ENCODE peak calls at places on chromosome 12, in ten cellular contexts. One of them, this sample, is unnamed.
A peak's percentile ranks its signal among the peaks of the same experiment; 100 is the strongest.

GRCh38 chr12:34604631-34605509 is 582.6 kb downstream of the ALG10 start:
- DNase-seq in lower leg skin: no peak
- DNase-seq in spleen: peak; percentile 52
- DNase-seq in Peyer's patch: no peak
- DNase-seq in GM13976: peak; percentile 4
- DNase-seq in lung: no peak
- DNase-seq in neural crest cell: no peak
- DNase-seq in IMR-90: no peak
- DNase-seq in CD4-positive, alpha-beta T cell: no peak
- DNase-seq in AG04449: no peak
- DNase-seq in this sample: no peak

GRCh38 chr12:30631710-30632109 is 64.0 kb downstream of the IPO8 start:
- DNase-seq in AG04449: no peak
- DNase-seq in spleen: no peak
- DNase-seq in IMR-90: no peak
- DNase-seq in lower leg skin: no peak
- DNase-seq in neural crest cell: no peak
- DNase-seq in Peyer's patch: no peak
- DNase-seq in lung: no peak
- DNase-seq in GM13976: no peak
- DNase-seq in CD4-positive, alpha-beta T cell: no peak
- DNase-seq in this sample: no peak

GRCh38 chr12:43029971-43030370 is 440.4 kb upstream of the PRICKLE1 start:
- DNase-seq in spleen: no peak
- DNase-seq in GM13976: no peak
- DNase-seq in lower leg skin: no peak
- DNase-seq in neural crest cell: no peak
- DNase-seq in IMR-90: peak; percentile 45
- DNase-seq in Peyer's patch: no peak
- DNase-seq in CD4-positive, alpha-beta T cell: no peak
- DNase-seq in lung: no peak
- DNase-seq in AG04449: no peak
- DNase-seq in this sample: no peak

GRCh38 chr12:102562836-102563425 is 82.6 kb upstream of the IGF1 start:
- DNase-seq in spleen: no peak
- DNase-seq in lung: no peak
- DNase-seq in neural crest cell: no peak
- DNase-seq in Peyer's patch: no peak
- DNase-seq in GM13976: no peak
- DNase-seq in AG04449: no peak
- DNase-seq in CD4-positive, alpha-beta T cell: no peak
- DNase-seq in IMR-90: no peak
- DNase-seq in lower leg skin: no peak
- DNase-seq in this sample: no peak

GRCh38 chr12:91182664-91183455 is at the start of gene DCN:
- DNase-seq in IMR-90: peak; percentile 81
- DNase-seq in lower leg skin: no peak
- DNase-seq in neural crest cell: no peak
- DNase-seq in CD4-positive, alpha-beta T cell: no peak
- DNase-seq in GM13976: no peak
- DNase-seq in Peyer's patch: no peak
- DNase-seq in lung: no peak
- DNase-seq in AG04449: peak; percentile 33
- DNase-seq in spleen: no peak
- DNase-seq in this sample: no peak

GRCh38 chr12:207804-208203 is 6.2 kb downstream of the SLC6A12 start:
- DNase-seq in GM13976: no peak
- DNase-seq in lung: no peak
- DNase-seq in AG04449: no peak
- DNase-seq in Peyer's patch: no peak
- DNase-seq in neural crest cell: no peak
- DNase-seq in CD4-positive, alpha-beta T cell: no peak
- DNase-seq in spleen: peak; percentile 61
- DNase-seq in lower leg skin: no peak
- DNase-seq in IMR-90: no peak
- DNase-seq in this sample: no peak

GRCh38 chr12:81221681-81222080 is 143.8 kb downstream of the ACSS3 start:
- DNase-seq in GM13976: no peak
- DNase-seq in lower leg skin: no peak
- DNase-seq in spleen: no peak
- DNase-seq in lung: no peak
- DNase-seq in CD4-positive, alpha-beta T cell: no peak
- DNase-seq in Peyer's patch: no peak
- DNase-seq in AG04449: no peak
- DNase-seq in neural crest cell: no peak
- DNase-seq in IMR-90: no peak
- DNase-seq in this sample: no peak

GRCh38 chr12:9687228-9687627 is 17.7 kb downstream of the CLEC2D start:
- DNase-seq in GM13976: no peak
- DNase-seq in CD4-positive, alpha-beta T cell: no peak
- DNase-seq in lower leg skin: no peak
- DNase-seq in Peyer's patch: no peak
- DNase-seq in lung: no peak
- DNase-seq in IMR-90: peak; percentile 49
- DNase-seq in neural crest cell: no peak
- DNase-seq in spleen: no peak
- DNase-seq in AG04449: no peak
- DNase-seq in this sample: peak; percentile 43

GRCh38 chr12:113664224-113664681 is 192.6 kb upstream of the LHX5 start:
- DNase-seq in IMR-90: no peak
- DNase-seq in lower leg skin: no peak
- DNase-seq in CD4-positive, alpha-beta T cell: no peak
- DNase-seq in Peyer's patch: no peak
- DNase-seq in spleen: no peak
- DNase-seq in neural crest cell: no peak
- DNase-seq in AG04449: no peak
- DNase-seq in GM13976: no peak
- DNase-seq in lung: no peak
- DNase-seq in this sample: no peak

GRCh38 chr12:21773263-21773741 is 1.2 kb downstream of the KCNJ8 start:
- DNase-seq in lower leg skin: peak; percentile 87
- DNase-seq in CD4-positive, alpha-beta T cell: no peak
- DNase-seq in neural crest cell: peak; percentile 36
- DNase-seq in GM13976: no peak
- DNase-seq in AG04449: no peak
- DNase-seq in spleen: no peak
- DNase-seq in Peyer's patch: no peak
- DNase-seq in lung: peak; percentile 46
- DNase-seq in IMR-90: peak; percentile 23
- DNase-seq in this sample: peak; percentile 18

GRCh38 chr12:52442600-52443061 is 8.5 kb upstream of the KRT75 start:
- DNase-seq in IMR-90: peak; percentile 74
- DNase-seq in CD4-positive, alpha-beta T cell: no peak
- DNase-seq in lung: no peak
- DNase-seq in GM13976: peak; percentile 3
- DNase-seq in lower leg skin: peak; percentile 54
- DNase-seq in AG04449: peak; percentile 70
- DNase-seq in neural crest cell: no peak
- DNase-seq in Peyer's patch: no peak
- DNase-seq in spleen: no peak
- DNase-seq in this sample: no peak

GRCh38 chr12:123494124-123494843 is 36.3 kb downstream of the SNRNP35 start:
- DNase-seq in AG04449: no peak
- DNase-seq in CD4-positive, alpha-beta T cell: no peak
- DNase-seq in lung: no peak
- DNase-seq in GM13976: no peak
- DNase-seq in lower leg skin: no peak
- DNase-seq in IMR-90: no peak
- DNase-seq in spleen: no peak
- DNase-seq in Peyer's patch: no peak
- DNase-seq in neural crest cell: no peak
- DNase-seq in this sample: no peak

DNA sequence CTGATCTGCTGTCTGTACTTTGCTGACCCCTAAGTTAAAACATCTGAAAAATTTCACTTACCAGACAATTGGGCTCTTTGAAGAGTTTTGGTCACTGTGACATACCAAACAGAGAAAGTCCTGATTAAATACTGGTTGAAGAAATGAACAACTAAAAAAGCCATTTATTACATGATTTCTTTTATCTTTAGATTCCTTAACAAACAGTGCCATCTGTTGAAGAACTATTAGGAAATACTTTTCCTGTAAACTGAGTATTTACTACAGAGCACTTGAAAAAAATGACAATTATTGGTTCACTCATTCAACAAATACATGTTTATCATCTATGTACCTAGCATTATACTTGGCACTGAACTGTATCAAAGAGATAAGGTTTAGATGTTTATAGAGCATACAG is 6.5 kb upstream of the WASHC4 start:
- DNase-seq in lower leg skin: no peak
- DNase-seq in IMR-90: peak; percentile 45
- DNase-seq in spleen: no peak
- DNase-seq in AG04449: no peak
- DNase-seq in GM13976: no peak
- DNase-seq in CD4-positive, alpha-beta T cell: no peak
- DNase-seq in neural crest cell: no peak
- DNase-seq in lung: no peak
- DNase-seq in Peyer's patch: no peak
- DNase-seq in this sample: no peak
- TF ChIP-seq CTCF in lower leg skin: no peak
- TF ChIP-seq CTCF in IMR-90: peak; percentile 44
- TF ChIP-seq CTCF in spleen: no peak
- TF ChIP-seq CTCF in AG04449: no peak
- TF ChIP-seq CTCF in GM13976: no peak
- TF ChIP-seq CTCF in CD4-positive, alpha-beta T cell: no peak
- TF ChIP-seq CTCF in neural crest cell: no peak
- TF ChIP-seq CTCF in lung: no peak
- TF ChIP-seq CTCF in Peyer's patch: no peak
- TF ChIP-seq CTCF in this sample: no peak

DNA sequence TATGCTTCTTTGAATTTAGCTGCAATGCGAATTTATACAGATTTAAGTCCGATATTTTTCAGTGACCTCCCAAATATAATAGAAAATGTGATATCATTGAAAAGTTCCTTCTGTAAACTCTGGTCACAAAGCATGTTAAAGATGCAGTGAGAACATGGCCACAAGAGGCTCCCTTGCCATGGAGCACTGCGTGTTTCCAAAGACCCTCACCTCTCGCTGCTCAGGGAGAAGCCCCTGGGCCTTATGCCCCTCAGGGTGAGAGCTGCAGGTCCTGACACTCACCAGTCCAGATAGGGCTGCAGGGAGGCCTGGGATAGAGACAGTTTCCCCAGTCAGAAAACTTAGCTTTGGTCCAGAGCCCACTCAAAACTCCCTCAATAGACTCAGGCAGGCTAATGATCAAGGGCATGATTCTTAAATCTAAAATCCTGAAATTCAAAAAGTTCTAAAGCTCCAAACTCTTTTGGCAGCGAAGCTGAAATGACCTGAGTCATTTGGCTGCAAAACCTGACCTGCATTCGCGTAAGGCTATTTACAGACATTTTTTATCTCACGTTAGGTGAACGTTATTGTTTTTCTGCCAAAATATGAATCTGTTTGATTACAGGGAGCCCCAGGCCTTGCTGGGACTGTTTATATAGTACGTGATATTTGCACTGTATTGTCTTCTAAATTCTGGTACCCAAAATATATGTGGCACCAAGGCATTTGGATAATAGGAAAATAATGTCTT is 67.8 kb downstream of the CAPZA3 start:
- DNase-seq in spleen: no peak
- DNase-seq in GM13976: no peak
- DNase-seq in CD4-positive, alpha-beta T cell: no peak
- DNase-seq in Peyer's patch: no peak
- DNase-seq in IMR-90: no peak
- DNase-seq in neural crest cell: no peak
- DNase-seq in lung: no peak
- DNase-seq in lower leg skin: no peak
- DNase-seq in AG04449: no peak
- DNase-seq in this sample: no peak
- TF ChIP-seq CTCF in spleen: no peak
- TF ChIP-seq CTCF in GM13976: no peak
- TF ChIP-seq CTCF in CD4-positive, alpha-beta T cell: no peak
- TF ChIP-seq CTCF in Peyer's patch: no peak
- TF ChIP-seq CTCF in IMR-90: no peak
- TF ChIP-seq CTCF in neural crest cell: no peak
- TF ChIP-seq CTCF in lung: no peak
- TF ChIP-seq CTCF in lower leg skin: no peak
- TF ChIP-seq CTCF in AG04449: no peak
- TF ChIP-seq CTCF in this sample: no peak

DNA sequence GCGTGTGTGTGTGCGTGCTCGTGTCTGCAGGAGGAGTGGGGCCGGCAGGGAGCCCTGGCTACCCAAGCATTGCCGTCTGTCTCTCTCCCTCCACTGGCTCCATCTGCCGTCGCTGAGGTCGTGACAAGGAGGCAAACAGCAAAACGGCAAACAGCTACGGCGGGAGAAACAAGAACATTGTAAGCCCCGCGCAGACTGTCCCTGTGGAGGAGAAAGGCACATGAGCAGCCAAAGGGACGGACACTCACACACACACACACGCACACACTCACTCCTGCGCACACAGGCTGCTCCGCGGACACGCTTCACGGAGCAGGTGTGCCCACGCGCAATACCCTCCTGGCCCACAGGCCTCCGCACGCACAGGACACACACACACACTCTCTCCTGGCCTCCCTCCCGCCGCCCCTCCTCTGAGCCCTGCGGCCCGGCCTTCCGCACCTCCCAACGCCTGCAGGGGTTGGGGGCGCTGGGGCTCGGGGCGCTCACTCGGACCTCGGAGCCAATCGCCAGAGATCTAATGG is 905 bp downstream of the CISTR start:
- DNase-seq in GM13976: peak; percentile 72
- DNase-seq in lung: no peak
- DNase-seq in AG04449: no peak
- DNase-seq in spleen: peak; percentile 82
- DNase-seq in CD4-positive, alpha-beta T cell: no peak
- DNase-seq in lower leg skin: no peak
- DNase-seq in neural crest cell: no peak
- DNase-seq in Peyer's patch: peak; percentile 71
- DNase-seq in IMR-90: peak; percentile 19
- DNase-seq in this sample: peak; percentile 45
- TF ChIP-seq CTCF in GM13976: no peak
- TF ChIP-seq CTCF in lung: no peak
- TF ChIP-seq CTCF in AG04449: no peak
- TF ChIP-seq CTCF in spleen: no peak
- TF ChIP-seq CTCF in CD4-positive, alpha-beta T cell: no peak
- TF ChIP-seq CTCF in lower leg skin: no peak
- TF ChIP-seq CTCF in neural crest cell: no peak
- TF ChIP-seq CTCF in Peyer's patch: no peak
- TF ChIP-seq CTCF in IMR-90: no peak
- TF ChIP-seq CTCF in this sample: no peak

DNA sequence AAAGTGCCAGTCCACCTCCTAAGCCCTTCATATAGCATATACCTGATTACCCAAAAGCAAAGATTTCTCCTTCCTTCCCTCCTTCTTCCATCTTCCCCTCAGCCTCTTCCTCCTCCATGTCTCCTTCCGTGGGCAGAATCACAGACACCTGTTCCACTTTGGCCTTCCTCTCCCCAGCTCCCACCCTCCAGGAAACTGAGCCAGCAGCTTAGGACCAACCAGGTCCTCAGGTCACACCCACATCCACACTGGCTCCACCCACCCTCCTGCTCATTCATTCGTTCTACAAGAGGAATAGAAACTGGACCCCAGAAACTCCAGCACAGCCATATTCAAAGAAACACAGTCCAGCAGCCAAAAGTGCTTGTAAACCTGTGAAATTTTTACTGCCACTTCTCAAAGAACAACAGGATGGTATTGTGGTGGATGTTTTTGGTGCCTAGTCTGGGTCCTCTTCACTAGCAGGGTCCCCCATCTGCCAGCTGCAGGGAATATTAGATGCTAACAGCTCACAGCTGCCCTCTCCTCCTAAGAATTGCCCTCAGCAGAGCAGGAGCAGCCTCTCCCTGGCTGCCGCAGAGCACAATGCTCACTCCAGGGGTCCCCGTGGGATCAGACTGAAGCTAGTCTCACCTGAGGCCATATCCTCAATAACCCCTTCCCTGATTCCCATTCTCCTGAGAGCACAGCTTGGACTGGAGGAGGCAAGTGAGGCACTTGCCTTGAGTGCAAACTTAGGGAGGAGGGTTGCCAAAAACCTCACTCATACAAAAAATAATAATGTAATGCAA is 18.4 kb downstream of the CMKLR1 start:
- DNase-seq in spleen: no peak
- DNase-seq in GM13976: peak; percentile 61
- DNase-seq in lower leg skin: no peak
- DNase-seq in CD4-positive, alpha-beta T cell: no peak
- DNase-seq in Peyer's patch: no peak
- DNase-seq in neural crest cell: no peak
- DNase-seq in lung: no peak
- DNase-seq in AG04449: no peak
- DNase-seq in IMR-90: no peak
- DNase-seq in this sample: no peak
- TF ChIP-seq CTCF in spleen: no peak
- TF ChIP-seq CTCF in GM13976: no peak
- TF ChIP-seq CTCF in lower leg skin: no peak
- TF ChIP-seq CTCF in CD4-positive, alpha-beta T cell: no peak
- TF ChIP-seq CTCF in Peyer's patch: no peak
- TF ChIP-seq CTCF in neural crest cell: no peak
- TF ChIP-seq CTCF in lung: no peak
- TF ChIP-seq CTCF in AG04449: no peak
- TF ChIP-seq CTCF in IMR-90: no peak
- TF ChIP-seq CTCF in this sample: no peak

This sample was measured in activated CD8-positive, alpha-beta T cell treated with anti-CD3 and anti-CD28 coated beads for 36 hours.